ENCODE peak calls at places on chromosomes 4 and X, in six cellular contexts. One of them, this sample, is unnamed. For H3K9me3, the result is how much of the 10 kb centered on the place peaks cover.

GRCh38 chr4:52358855-52359254 is 300.2 kb downstream of the USP46 start:
- DNase-seq in astrocyte: no peak
- DNase-seq in right atrium auricular region: no peak
- DNase-seq in mesenchymal stem cell: no peak
- DNase-seq in transverse colon: no peak
- DNase-seq in heart right ventricle: no peak
- DNase-seq in this sample: no peak

GRCh38 chrX:33831211-33831610 is 300.9 kb downstream of the FAM47A start:
- DNase-seq in astrocyte: no peak
- DNase-seq in right atrium auricular region: no peak
- DNase-seq in mesenchymal stem cell: no peak
- DNase-seq in transverse colon: no peak
- DNase-seq in heart right ventricle: no peak
- DNase-seq in this sample: no peak

GRCh38 chr4:10734697-10735096 is 50.1 kb upstream of the CLNK start:
- DNase-seq in astrocyte: no peak
- DNase-seq in right atrium auricular region: no peak
- DNase-seq in mesenchymal stem cell: no peak
- DNase-seq in transverse colon: no peak
- DNase-seq in heart right ventricle: no peak
- DNase-seq in this sample: no peak

GRCh38 chrX:65679071-65679540 is 11.7 kb downstream of the MSN start:
- DNase-seq in astrocyte: peak
- DNase-seq in right atrium auricular region: no peak
- DNase-seq in mesenchymal stem cell: no peak
- DNase-seq in transverse colon: no peak
- DNase-seq in heart right ventricle: no peak
- DNase-seq in this sample: no peak

GRCh38 chr4:122815248-122815647 is 11.4 kb upstream of the FGF2 start:
- DNase-seq in astrocyte: no peak
- DNase-seq in right atrium auricular region: no peak
- DNase-seq in mesenchymal stem cell: no peak
- DNase-seq in transverse colon: no peak
- DNase-seq in heart right ventricle: no peak
- DNase-seq in this sample: no peak

GRCh38 chrX:10052906-10053625 is 85.9 kb downstream of the CLDN34 start:
- DNase-seq in astrocyte: no peak
- DNase-seq in right atrium auricular region: no peak
- DNase-seq in mesenchymal stem cell: no peak
- DNase-seq in transverse colon: no peak
- DNase-seq in heart right ventricle: no peak
- DNase-seq in this sample: no peak

GRCh38 chr4:128285085-128286023 is 2.3 kb downstream of the PGRMC2 start:
- DNase-seq in astrocyte: peak
- DNase-seq in right atrium auricular region: no peak
- DNase-seq in mesenchymal stem cell: no peak
- DNase-seq in transverse colon: peak
- DNase-seq in heart right ventricle: no peak
- DNase-seq in this sample: no peak

GRCh38 chr4:577499-578450 is 1.7 kb upstream of the TMEM271 start:
- DNase-seq in astrocyte: peak
- DNase-seq in right atrium auricular region: no peak
- DNase-seq in mesenchymal stem cell: peak
- DNase-seq in transverse colon: no peak
- DNase-seq in heart right ventricle: no peak
- DNase-seq in this sample: no peak

GRCh38 chr4:77154761-77155499 is 2.1 kb upstream of the CCNG2 start:
- DNase-seq in astrocyte: no peak
- DNase-seq in right atrium auricular region: no peak
- DNase-seq in mesenchymal stem cell: no peak
- DNase-seq in transverse colon: no peak
- DNase-seq in heart right ventricle: no peak
- DNase-seq in this sample: no peak

GRCh38 chr4:124060261-124060918 is 652.1 kb downstream of the ANKRD50 start:
- DNase-seq in astrocyte: peak
- DNase-seq in right atrium auricular region: peak
- DNase-seq in mesenchymal stem cell: peak
- DNase-seq in transverse colon: peak
- DNase-seq in heart right ventricle: peak
- DNase-seq in this sample: no peak

GRCh38 chr4:88497859-88498409 is 25.6 kb downstream of the PYURF start:
- DNase-seq in astrocyte: no peak
- DNase-seq in right atrium auricular region: no peak
- DNase-seq in mesenchymal stem cell: no peak
- DNase-seq in transverse colon: no peak
- DNase-seq in heart right ventricle: no peak
- DNase-seq in this sample: no peak

DNA sequence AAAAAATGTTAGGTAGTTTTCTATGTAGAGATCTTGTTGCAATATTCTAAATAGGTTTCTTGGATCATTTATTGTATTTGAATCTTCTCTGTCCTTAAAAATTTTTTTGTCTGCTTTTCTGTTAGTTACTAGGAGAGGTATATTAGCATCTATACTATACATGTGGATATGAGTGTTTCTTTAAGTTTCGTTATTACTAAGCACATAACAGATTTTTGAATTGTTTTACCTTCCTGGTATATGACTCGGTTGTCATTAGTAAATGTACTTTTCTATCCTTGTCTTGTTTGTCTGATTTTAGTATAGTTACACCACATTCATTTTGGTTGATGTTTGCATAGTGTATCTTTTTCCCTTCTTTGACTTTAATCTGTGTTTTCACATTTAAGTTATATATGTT is 20.2 kb downstream of the PYURF start:
- DNase-seq in astrocyte: no peak
- DNase-seq in right atrium auricular region: no peak
- DNase-seq in mesenchymal stem cell: no peak
- DNase-seq in transverse colon: no peak
- DNase-seq in heart right ventricle: no peak
- DNase-seq in this sample: no peak
- H3K9me3 ChIP-seq in astrocyte: under half
- H3K9me3 ChIP-seq in right atrium auricular region: under half
- H3K9me3 ChIP-seq in mesenchymal stem cell: under half
- H3K9me3 ChIP-seq in transverse colon: under half
- H3K9me3 ChIP-seq in heart right ventricle: under half
- H3K9me3 ChIP-seq in this sample: under half

DNA sequence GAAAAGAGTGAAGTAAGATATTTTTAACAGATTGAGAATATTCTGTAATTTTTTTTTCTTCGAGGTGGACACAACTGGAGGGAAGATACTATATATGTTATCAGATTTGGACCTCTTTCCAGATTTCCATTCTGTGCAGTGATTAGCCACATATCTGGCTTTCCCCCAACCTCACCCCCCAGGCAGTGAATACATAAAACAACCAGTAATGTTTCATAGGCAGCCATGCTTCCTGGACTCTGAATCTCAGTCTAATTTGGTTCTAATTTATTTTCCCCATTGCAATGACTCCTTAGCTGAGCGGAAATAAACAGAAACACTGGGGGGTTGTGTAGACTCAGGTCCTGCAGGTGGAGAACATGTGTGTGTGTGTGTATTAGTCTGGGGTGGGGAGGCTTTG is 226.5 kb downstream of the FBXW7 start:
- DNase-seq in astrocyte: no peak
- DNase-seq in right atrium auricular region: no peak
- DNase-seq in mesenchymal stem cell: no peak
- DNase-seq in transverse colon: no peak
- DNase-seq in heart right ventricle: no peak
- DNase-seq in this sample: no peak
- H3K27ac ChIP-seq in astrocyte: no peak
- H3K27ac ChIP-seq in right atrium auricular region: no peak
- H3K27ac ChIP-seq in mesenchymal stem cell: peak
- H3K27ac ChIP-seq in transverse colon: no peak
- H3K27ac ChIP-seq in heart right ventricle: no peak
- H3K27ac ChIP-seq in this sample: no peak

GRCh38 chrX:146454363-146454762 is 355.2 kb upstream of the CXorf51B start:
- DNase-seq in astrocyte: no peak
- DNase-seq in right atrium auricular region: no peak
- DNase-seq in mesenchymal stem cell: no peak
- DNase-seq in transverse colon: no peak
- DNase-seq in heart right ventricle: no peak
- DNase-seq in this sample: no peak
- H3K9me3 ChIP-seq in astrocyte: under half
- H3K9me3 ChIP-seq in right atrium auricular region: under half
- H3K9me3 ChIP-seq in mesenchymal stem cell: under half
- H3K9me3 ChIP-seq in transverse colon: under half
- H3K9me3 ChIP-seq in heart right ventricle: under half
- H3K9me3 ChIP-seq in this sample: under half

DNA sequence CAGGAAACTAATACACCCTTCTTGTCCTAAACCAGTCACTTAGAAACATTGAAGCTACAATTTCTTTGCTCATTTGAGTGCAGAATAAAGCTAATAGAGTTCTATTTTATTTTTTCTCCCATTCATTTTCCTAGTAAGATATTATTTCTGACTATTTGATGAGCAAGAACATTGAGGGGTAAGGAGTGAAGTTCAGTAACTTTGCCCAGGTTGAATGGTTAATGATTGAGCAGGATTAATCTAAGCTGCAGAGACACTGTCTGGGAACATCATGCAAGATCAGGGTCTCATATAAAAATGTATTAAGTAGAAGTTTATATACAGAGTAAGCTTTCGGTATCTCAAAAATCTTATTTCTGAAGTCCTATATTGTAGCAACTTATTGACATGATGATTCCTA is 102.4 kb upstream of the LIMCH1 start:
- DNase-seq in astrocyte: no peak
- DNase-seq in right atrium auricular region: no peak
- DNase-seq in mesenchymal stem cell: no peak
- DNase-seq in transverse colon: no peak
- DNase-seq in heart right ventricle: no peak
- DNase-seq in this sample: no peak
- H3K27ac ChIP-seq in astrocyte: no peak
- H3K27ac ChIP-seq in right atrium auricular region: no peak
- H3K27ac ChIP-seq in mesenchymal stem cell: no peak
- H3K27ac ChIP-seq in transverse colon: no peak
- H3K27ac ChIP-seq in heart right ventricle: peak
- H3K27ac ChIP-seq in this sample: no peak

This sample was measured in RWPE2.